ENCODE peak calls at places on chromosome 9, in six cellular contexts. S is K562, M is GM12878, J is DND-41, R is psoas muscle, N is colonic mucosa. W is an unnamed sample. For H3K4me1, the result is how much of the 10 kb centered on the place peaks cover.

GRCh38 chr9:136903041-136903554 is 16.8 kb downstream of the TRAF2 start:
- DNase-seq in R (no peak), M (no peak), N (no peak), S (no peak), J (no peak), W (no peak)

GRCh38 chr9:28598396-28598795 is 1025.1 kb upstream of the C9orf72 start:
- DNase-seq in S (no peak), J (no peak), N (no peak), M (no peak), R (no peak), W (no peak)

GRCh38 chr9:70257991-70258691 is 637 bp upstream of the SMC5 start:
- DNase-seq in J (peak), N (peak), R (no peak), M (no peak), S (no peak), W (peak)

GRCh38 chr9:530681-531080 is 310.8 kb upstream of the DMRT1 start:
- DNase-seq in M (no peak), S (no peak), R (no peak), J (no peak), N (no peak), W (no peak)

GRCh38 chr9:126482361-126483044 is 131.2 kb upstream of the LMX1B start:
- DNase-seq in M (no peak), J (no peak), R (peak), S (peak), N (no peak), W (peak)

GRCh38 chr9:92141144-92142129 is 26.2 kb upstream of the SPTLC1 start:
- DNase-seq in R (peak), N (no peak), M (no peak), S (peak), J (no peak), W (peak)

GRCh38 chr9:113331780-113332179 is 8.3 kb downstream of the WDR31 start:
- DNase-seq in S (no peak), M (no peak), R (no peak), J (no peak), N (no peak), W (peak)

GRCh38 chr9:79768199-79768598 is 196.4 kb downstream of the TLE4 start:
- DNase-seq in R (no peak), J (no peak), S (no peak), M (no peak), N (no peak), W (peak)

GRCh38 chr9:92970467-92970923 is 23.2 kb downstream of the FGD3 start:
- DNase-seq in N (no peak), S (no peak), J (no peak), M (no peak), R (no peak), W (peak)

GRCh38 chr9:81619353-81620008 is 69.9 kb downstream of the TLE1 start:
- DNase-seq in J (peak), M (no peak), S (no peak), R (no peak), N (no peak), W (no peak)

GRCh38 chr9:3794005-3794404 is 268.2 kb upstream of the RFX3 start:
- DNase-seq in S (no peak), R (no peak), J (no peak), N (no peak), M (no peak), W (no peak)

GRCh38 chr9:37464426-37465248 is 613 bp downstream of the ZBTB5 start:
- DNase-seq in S (no peak), R (peak), J (no peak), N (peak), M (peak), W (no peak)

GRCh38 chr9:100427366-100428263 is 672 bp downstream of the MSANTD3 start:
- DNase-seq in N (peak), S (no peak), M (no peak), J (peak), R (peak), W (peak)

GRCh38 chr9:94948567-94949235 is 222.2 kb downstream of the AOPEP start:
- DNase-seq in N (no peak), J (no peak), S (no peak), M (no peak), R (no peak), W (no peak)
- H3K27ac ChIP-seq in N (no peak), J (no peak), S (no peak), M (no peak), R (peak), W (no peak)

GRCh38 chr9:88358743-88359142 is 29.5 kb upstream of the SPIN1 start:
- DNase-seq in S (no peak), J (no peak), R (no peak), M (no peak), N (no peak), W (no peak)

GRCh38 chr9:88355166-88355565 is 33.1 kb upstream of the SPIN1 start:
- DNase-seq in J (no peak), M (no peak), N (no peak), S (no peak), R (no peak), W (no peak)
- H3K4me1 ChIP-seq in J (under half), M (under half), N (under half), S (under half), R (under half), W (under half)

GRCh38 chr9:34246453-34246852 is 67.6 kb downstream of the UBAP1 start:
- DNase-seq in J (no peak), M (no peak), S (no peak), N (no peak), R (no peak), W (no peak)

GRCh38 chr9:34240021-34240420 is 61.2 kb downstream of the UBAP1 start:
- DNase-seq in R (no peak), J (no peak), M (no peak), N (no peak), S (no peak), W (no peak)

GRCh38 chr9:34237836-34238235 is 59.0 kb downstream of the UBAP1 start:
- DNase-seq in M (no peak), S (no peak), N (no peak), R (no peak), J (no peak), W (no peak)

DNA sequence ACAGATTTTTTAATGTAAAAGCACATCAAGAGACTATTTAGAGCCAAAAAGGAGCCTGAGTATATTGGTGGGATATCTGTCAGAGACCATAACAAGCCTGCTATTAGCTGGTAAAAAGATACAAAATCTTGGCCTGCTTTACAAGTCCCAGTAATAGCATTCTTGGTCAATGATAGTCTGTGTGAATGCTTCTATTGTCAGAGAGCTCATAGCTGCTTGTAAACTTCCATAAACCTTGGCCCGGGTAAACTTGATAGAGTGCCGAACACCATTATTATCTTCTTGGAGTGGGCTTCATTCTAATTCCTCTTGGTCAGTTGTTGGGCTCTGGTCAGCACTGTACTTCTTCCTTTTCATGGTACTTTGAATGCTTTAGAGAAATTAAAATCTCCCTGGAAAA is 64.0 kb downstream of the UBAP1 start:
- DNase-seq in R (no peak), S (no peak), M (no peak), N (no peak), J (no peak), W (no peak)
- H3K27ac ChIP-seq in R (peak), S (no peak), M (no peak), N (no peak), J (no peak), W (no peak)

GRCh38 chr9:135155396-135155795 is 67.9 kb downstream of the OLFM1 start:
- DNase-seq in M (no peak), J (no peak), S (no peak), N (no peak), R (no peak), W (no peak)

GRCh38 chr9:135156525-135157510 is 69.3 kb downstream of the OLFM1 start:
- DNase-seq in S (peak), M (no peak), R (peak), J (peak), N (no peak), W (peak)

GRCh38 chr9:135157856-135158571 is 70.5 kb downstream of the OLFM1 start:
- DNase-seq in M (no peak), S (no peak), R (no peak), N (no peak), J (no peak), W (no peak)

GRCh38 chr9:135159801-135160200 is 72.3 kb downstream of the OLFM1 start:
- DNase-seq in N (no peak), M (no peak), R (no peak), J (no peak), S (no peak), W (no peak)

DNA sequence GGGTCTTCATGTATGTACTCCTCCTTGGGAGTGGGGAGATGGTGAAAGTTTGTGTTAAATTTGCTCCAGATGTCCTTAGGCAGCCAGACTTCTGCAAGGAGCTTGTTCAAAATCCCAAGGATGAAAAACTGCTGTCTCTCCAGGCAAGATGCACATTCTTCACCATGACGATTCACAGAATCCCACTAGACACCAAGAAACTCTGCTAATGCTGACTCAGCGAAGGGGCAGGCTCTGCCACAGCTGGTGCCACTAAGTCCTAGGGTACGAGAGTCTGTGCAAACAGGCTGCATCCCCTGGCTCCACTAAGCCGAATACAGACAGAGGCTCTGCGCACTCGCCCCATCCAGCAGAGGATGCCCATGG is 71.1 kb downstream of the OLFM1 start:
- DNase-seq in J (no peak), N (no peak), M (no peak), R (no peak), S (no peak), W (no peak)
- H3K4me1 ChIP-seq in J (under half), N (under half), M (under half), R (under half), S (under half), W (under half)

GRCh38 chr9:17942498-17942897 is 363.6 kb downstream of the SH3GL2 start:
- DNase-seq in S (no peak), N (peak), J (no peak), R (no peak), M (no peak), W (no peak)
- H3K27ac ChIP-seq in S (no peak), N (no peak), J (no peak), R (no peak), M (no peak), W (no peak)

DNA sequence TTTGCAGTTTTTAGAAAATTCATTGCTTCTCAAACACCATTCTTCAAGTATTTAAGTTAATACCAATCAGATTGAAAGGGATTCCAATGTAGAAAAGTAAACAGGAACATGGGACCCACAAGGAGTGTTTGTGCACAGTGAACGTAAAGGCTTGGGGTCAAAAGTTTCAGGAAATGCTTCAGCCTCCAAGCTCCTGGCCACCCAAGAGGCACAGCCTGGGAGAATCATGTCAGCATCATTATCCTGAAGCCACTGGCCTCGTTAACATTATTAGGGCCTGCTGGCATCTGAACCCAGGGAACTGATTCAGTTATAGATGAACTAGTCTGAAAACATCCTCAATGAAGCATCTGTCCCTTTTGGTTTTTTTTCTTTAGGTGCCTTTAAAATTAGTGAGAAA is 122.9 kb downstream of the NXNL2 start:
- DNase-seq in J (no peak), S (no peak), R (no peak), N (no peak), M (no peak), W (no peak)
- H3K4me1 ChIP-seq in J (under half), S (under half), R (under half), N (under half), M (under half), W (under half)

W was measured in endodermal cell.